ENCODE peak calls at places on chromosomes 2 and 18, in seven cellular contexts. R is bronchial epithelial cell; B is cardiac muscle cell; L is MM.1S; G is ovary; K is brain microvascular endothelial cell; E is CD8-positive, alpha-beta T cell. U is an unnamed sample.

GRCh38 chr2:36633470-36634092 is 35.6 kb upstream of the FEZ2 start:
- DNase-seq in B (no peak), L (no peak), G (no peak), R (peak; percentile 62), E (no peak), K (no peak), U (no peak)

GRCh38 chr2:169767243-169767888 is 31.3 kb upstream of the SSB start:
- DNase-seq in G (peak; percentile 45), B (peak; percentile 76), K (peak; percentile 62), L (peak; percentile 66), E (peak; percentile 70), R (peak; percentile 50), U (peak; percentile 42)

GRCh38 chr2:240456607-240457222 is 21.3 kb downstream of the GPC1 start:
- DNase-seq in L (no peak), K (no peak), G (peak; percentile 55), R (no peak), E (no peak), B (no peak), U (no peak)

GRCh38 chr2:31664949-31665724 is 84.4 kb upstream of the SRD5A2 start:
- DNase-seq in E (no peak), L (no peak), B (no peak), G (no peak), K (no peak), R (no peak), U (no peak)

GRCh38 chr2:134912406-134912805 is 6.2 kb upstream of the CCNT2 start:
- DNase-seq in E (no peak), L (no peak), G (no peak), B (peak; percentile 15), K (peak; percentile 35), R (peak; percentile 76), U (no peak)

GRCh38 chr2:37526323-37526722 is 145.1 kb downstream of the CDC42EP3 start:
- DNase-seq in R (peak; percentile 4), K (no peak), G (no peak), E (no peak), L (no peak), B (no peak), U (no peak)

GRCh38 chr18:44543387-44543786 is 137.3 kb upstream of the SETBP1 start:
- DNase-seq in E (no peak), B (no peak), L (no peak), K (no peak), G (no peak), R (no peak), U (no peak)

GRCh38 chr18:37393945-37394609 is 171.5 kb downstream of the CELF4 start:
- DNase-seq in K (peak; percentile 16), R (no peak), B (peak; percentile 93), G (peak; percentile 83), L (peak; percentile 60), E (no peak), U (no peak)

GRCh38 chr2:233424028-233424951 is 70.0 kb downstream of the DGKD start:
- DNase-seq in G (no peak), L (no peak), E (no peak), K (no peak), B (peak; percentile 17), R (peak; percentile 46), U (no peak)

GRCh38 chr2:227461878-227462462 is 10.0 kb upstream of the AGFG1 start:
- DNase-seq in G (no peak), L (no peak), K (no peak), R (no peak), E (no peak), B (no peak), U (no peak)

GRCh38 chr2:229408356-229408755 is 137.3 kb upstream of the PID1 start:
- DNase-seq in G (no peak), L (no peak), K (peak; percentile 87), E (no peak), R (peak; percentile 99), B (peak; percentile 93), U (no peak)

GRCh38 chr2:64291181-64291580 is 147.0 kb upstream of the PELI1 start:
- DNase-seq in K (peak; percentile 86), E (no peak), L (no peak), R (peak; percentile 92), B (peak; percentile 72), G (no peak), U (no peak)

GRCh38 chr2:176729706-176730569 is 460.7 kb downstream of the MTX2 start:
- DNase-seq in E (no peak), G (peak; percentile 34), K (peak; percentile 59), R (no peak), B (peak; percentile 70), L (no peak), U (no peak)

GRCh38 chr2:204277226-204277625 is 268.0 kb upstream of the PARD3B start:
- DNase-seq in E (no peak), K (no peak), G (no peak), B (no peak), L (no peak), R (no peak), U (no peak)

GRCh38 chr2:26666671-26667070 is 25.5 kb upstream of the CIB4 start:
- DNase-seq in L (no peak), R (no peak), K (no peak), G (no peak), B (no peak), E (no peak), U (no peak)

GRCh38 chr2:134360750-134361487 is 107.0 kb downstream of the MGAT5 start:
- DNase-seq in L (no peak), R (no peak), B (peak; percentile 42), G (no peak), K (no peak), E (no peak), U (no peak)

GRCh38 chr2:129723277-129724020 is 256.0 kb upstream of the RAB6C start:
- DNase-seq in E (no peak), R (no peak), L (no peak), G (no peak), B (no peak), K (no peak), U (no peak)
- H3K27me3 ChIP-seq in E (no peaks in the 10 kb centered on the region), R (peaks cover 2% of the 10 kb centered on the region), L (no peaks in the 10 kb centered on the region), G (no peaks in the 10 kb centered on the region), B (no peaks in the 10 kb centered on the region), K (no peaks in the 10 kb centered on the region), U (no peaks in the 10 kb centered on the region)

GRCh38 chr2:29923110-29923721 is 1.8 kb upstream of the ALK start:
- DNase-seq in B (peak; percentile 71), R (peak; percentile 49), K (peak; percentile 62), E (peak; percentile 34), L (peak; percentile 78), G (peak; percentile 43), U (peak; percentile 15)
- TF ChIP-seq CTCF in B (peak; percentile 94), R (peak; percentile 84), K (peak; percentile 94), E (peak; percentile 96), L (peak; percentile 87), G (no peak), U (peak; percentile 91)

GRCh38 chr18:36298113-36298701 is 694 bp downstream of the FHOD3 start:
- DNase-seq in R (no peak), L (no peak), B (no peak), E (no peak), K (no peak), G (peak; percentile 56), U (no peak)

GRCh38 chr18:36299010-36299409 is 1.5 kb downstream of the FHOD3 start:
- DNase-seq in E (no peak), B (no peak), L (no peak), R (no peak), G (no peak), K (no peak), U (no peak)

GRCh38 chr18:36296591-36297418 is 708 bp upstream of the FHOD3 start:
- DNase-seq in E (no peak), L (peak; percentile 28), R (peak; percentile 57), K (peak; percentile 64), B (peak; percentile 93), G (peak; percentile 86), U (no peak)

GRCh38 chr18:36295880-36296301 is 1.6 kb upstream of the FHOD3 start:
- DNase-seq in E (no peak), L (no peak), R (no peak), G (no peak), K (no peak), B (no peak), U (no peak)

GRCh38 chr18:36297419-36298112 is at the start of gene FHOD3:
- DNase-seq in K (no peak), G (peak; percentile 81), B (peak; percentile 88), L (peak; percentile 74), R (no peak), E (no peak), U (no peak)
- H3K27me3 ChIP-seq in K (no peaks in the 10 kb centered on the region), G (no peaks in the 10 kb centered on the region), B (peaks cover 5% of the 10 kb centered on the region), L (no peaks in the 10 kb centered on the region), R (no peaks in the 10 kb centered on the region), E (peaks cover 3% of the 10 kb centered on the region), U (peaks cover 79% of the 10 kb centered on the region)

GRCh38 chr2:189439342-189439741 is 1.9 kb upstream of the WDR75 start:
- DNase-seq in G (no peak), L (no peak), B (no peak), K (no peak), E (no peak), R (no peak), U (no peak)
- TF ChIP-seq CTCF in G (no peak), L (peak; percentile 5), B (no peak), K (peak; percentile 36), E (no peak), R (no peak), U (no peak)

GRCh38 chr2:230961091-230961491 is 34.8 kb upstream of the SPATA3 start:
- DNase-seq in R (no peak), B (peak; percentile 94), L (no peak), K (peak; percentile 20), G (no peak), E (no peak), U (no peak)

GRCh38 chr2:230957756-230958391 is 32.8 kb upstream of the GPR55 start:
- DNase-seq in L (peak; percentile 10), K (no peak), B (no peak), R (no peak), E (no peak), G (no peak), U (no peak)

GRCh38 chr2:230960026-230960425 is 35.0 kb upstream of the GPR55 start:
- DNase-seq in R (no peak), K (no peak), G (no peak), E (no peak), L (no peak), B (peak; percentile 40), U (no peak)

GRCh38 chr2:230956827-230957755 is 32.0 kb upstream of the GPR55 start:
- DNase-seq in K (peak; percentile 43), G (peak; percentile 57), E (no peak), B (peak; percentile 65), L (peak; percentile 82), R (peak; percentile 69), U (no peak)

DNA sequence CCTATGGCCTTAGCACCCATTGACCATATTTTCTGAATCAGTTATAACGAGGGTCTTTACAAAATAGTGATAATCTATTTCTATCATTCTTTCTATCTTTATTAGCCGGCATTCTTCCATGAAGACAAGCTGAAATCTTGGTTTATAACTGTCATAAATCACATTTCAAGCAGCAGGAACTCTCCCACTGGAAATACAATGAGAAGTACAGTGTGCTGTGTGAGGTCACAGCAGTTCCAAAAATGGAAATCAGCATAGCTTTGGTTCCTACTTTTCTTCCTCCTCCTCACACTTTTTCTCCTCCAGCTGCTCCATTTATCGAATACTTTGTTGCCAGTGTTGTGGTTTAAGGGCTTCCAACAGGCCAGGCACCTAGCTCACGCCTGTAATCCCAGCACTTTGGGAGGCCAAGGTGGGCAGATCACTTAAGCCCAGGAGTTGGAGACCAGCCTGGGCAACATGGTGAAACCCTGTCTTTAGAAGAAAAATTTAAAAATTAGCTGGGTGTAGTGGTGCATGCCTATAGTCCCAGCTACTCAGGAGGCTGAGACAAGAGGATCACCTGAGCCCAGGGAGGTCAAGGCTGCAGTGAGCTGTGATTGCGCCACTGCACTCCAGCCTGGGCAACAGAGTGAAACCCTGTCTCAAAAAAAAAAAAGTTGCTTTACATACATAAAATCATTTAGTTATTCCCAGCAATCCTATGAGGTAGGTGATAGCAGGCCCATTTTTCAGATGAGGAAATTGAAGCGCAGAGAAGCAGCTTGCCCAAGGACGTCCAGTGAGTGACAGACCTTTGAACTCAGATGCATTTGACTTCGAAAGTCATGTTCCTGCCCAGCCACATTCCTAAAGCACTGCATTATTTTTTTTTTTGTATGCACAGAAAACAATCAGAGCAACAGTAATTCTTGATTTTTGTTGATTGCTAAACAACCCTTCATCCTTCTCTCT is 34.0 kb upstream of the GPR55 start:
- DNase-seq in K (no peak), R (no peak), E (no peak), L (no peak), B (no peak), G (no peak), U (no peak)
- H3K27me3 ChIP-seq in K (no peaks in the 10 kb centered on the region), R (no peaks in the 10 kb centered on the region), E (peaks cover 17% of the 10 kb centered on the region), L (no peaks in the 10 kb centered on the region), B (peaks cover 19% of the 10 kb centered on the region), G (no peaks in the 10 kb centered on the region), U (peaks cover 24% of the 10 kb centered on the region)